ENCODE peak calls at places on chromosomes 13 and 19, in four cellular contexts. X is LoVo; C is tibial nerve; O is activated CD4-positive, alpha-beta T cell treated with anti-CD3 and anti-CD28 coated beads, Interleukin-2, amount 10 ng/mL, durations not matched to agents 7 days and 5 days. W is an unnamed sample.

GRCh38 chr19:35882074-35882832 is 13.9 kb downstream of the APLP1 start:
- DNase-seq in C (peak), O (peak), X (peak), W (peak)

GRCh38 chr19:22634450-22634827 is 315 bp downstream of the ZNF492 start:
- DNase-seq in C (no peak), X (no peak), O (peak), W (no peak)

GRCh38 chr13:24452044-24452443 is 60.5 kb downstream of the PARP4 start:
- DNase-seq in C (no peak), X (no peak), O (no peak), W (no peak)

GRCh38 chr13:48431987-48432615 is 19.2 kb upstream of the LPAR6 start:
- DNase-seq in O (no peak), C (no peak), X (no peak), W (no peak)

GRCh38 chr13:101211261-101211660 is 205.0 kb downstream of the NALCN start:
- DNase-seq in X (no peak), O (no peak), C (no peak), W (no peak)

GRCh38 chr19:48954595-48955307 is at the start of gene BAX:
- DNase-seq in O (peak), C (peak), X (peak), W (peak)

GRCh38 chr19:55383279-55383788 is 758 bp downstream of the TMEM238 start:
- DNase-seq in C (no peak), O (peak), X (peak), W (no peak)

GRCh38 chr19:12828494-12828893 is 5.9 kb downstream of the RTBDN start:
- DNase-seq in C (no peak), X (no peak), O (peak), W (peak)

GRCh38 chr19:12723643-12724426 is at the start of gene TNPO2:
- DNase-seq in C (peak), X (peak), O (peak), W (peak)

GRCh38 chr19:48121909-48122371 is 11.3 kb upstream of the PLA2G4C start:
- DNase-seq in O (no peak), X (no peak), C (no peak), W (no peak)

GRCh38 chr19:916645-917322 is 349 bp upstream of the KISS1R start:
- DNase-seq in X (no peak), O (no peak), C (no peak), W (no peak)

W was measured in substantia nigra.